ENCODE peak calls at places on chromosomes 3 and 15, in four cellular contexts. O is GM12878, K is HepG2, Q is K562. R is an unnamed sample.

GRCh38 chr15:51131596-51132290 is 37.0 kb upstream of the TNFAIP8L3 start:
- DNase-seq in Q (no peak), K (peak), O (no peak), R (no peak)

GRCh38 chr3:56725175-56725574 is 42.1 kb upstream of the TASOR start:
- DNase-seq in K (no peak), O (peak), Q (no peak), R (no peak)

GRCh38 chr3:60669636-60670035 is 581.6 kb downstream of the FHIT start:
- DNase-seq in Q (no peak), O (no peak), K (no peak), R (no peak)

GRCh38 chr3:193829781-193830180 is 236.8 kb downstream of the OPA1 start:
- DNase-seq in K (no peak), O (no peak), Q (no peak), R (no peak)

GRCh38 chr3:37307321-37307720 is 132.9 kb upstream of the LRRFIP2 start:
- DNase-seq in Q (no peak), K (no peak), O (no peak), R (no peak)

GRCh38 chr3:65642903-65643302 is 395.8 kb downstream of the MAGI1 start:
- DNase-seq in O (no peak), K (no peak), Q (no peak), R (no peak)

GRCh38 chr15:41940441-41940857 is 31.9 kb downstream of the EHD4 start:
- DNase-seq in O (no peak), K (peak), Q (no peak), R (no peak)

GRCh38 chr15:40976819-40977218 is 23.5 kb downstream of the CHAC1 start:
- DNase-seq in Q (no peak), K (no peak), O (no peak), R (no peak)

GRCh38 chr15:84727429-84727828 is 11.5 kb upstream of the SEC11A start:
- DNase-seq in K (no peak), Q (no peak), O (no peak), R (no peak)

GRCh38 chr3:62355703-62356102 is 17.6 kb downstream of the FEZF2 start:
- DNase-seq in K (no peak), O (no peak), Q (no peak), R (no peak)

GRCh38 chr3:196772102-196772501 is 32.4 kb downstream of the PAK2 start:
- DNase-seq in Q (no peak), O (no peak), K (no peak), R (no peak)

GRCh38 chr15:45670511-45670910 is 35.7 kb downstream of the SQOR start:
- DNase-seq in O (no peak), K (no peak), Q (no peak), R (no peak)

GRCh38 chr3:128584412-128585020 is 66.1 kb downstream of the RPN1 start:
- DNase-seq in O (peak), K (peak), Q (peak), R (peak)

GRCh38 chr3:182364323-182364722 is 429.0 kb upstream of the ATP11B start:
- DNase-seq in Q (no peak), K (no peak), O (no peak), R (peak)

GRCh38 chr3:111076732-111077131 is 5.1 kb downstream of the NECTIN3 start:
- DNase-seq in O (no peak), K (no peak), Q (no peak), R (no peak)

GRCh38 chr15:49343546-49343945 is 79.5 kb upstream of the FGF7 start:
- DNase-seq in O (no peak), K (peak), Q (no peak), R (no peak)

GRCh38 chr3:126517986-126518778 is 609 bp upstream of the UROC1 start:
- DNase-seq in Q (no peak), K (no peak), O (no peak), R (no peak)

GRCh38 chr15:86505951-86506350 is 426.3 kb downstream of the AGBL1 start:
- DNase-seq in O (no peak), K (no peak), Q (no peak), R (no peak)

GRCh38 chr15:60838206-60838605 is 359.3 kb upstream of the ICE2 start:
- DNase-seq in K (no peak), Q (no peak), O (no peak), R (no peak)

GRCh38 chr15:52440414-52440813 is 88.3 kb downstream of the MYO5A start:
- DNase-seq in K (peak), Q (no peak), O (no peak), R (no peak)

GRCh38 chr3:161104561-161105551 is at the start of gene B3GALNT1:
- DNase-seq in O (no peak), Q (peak), K (no peak), R (no peak)

DNA sequence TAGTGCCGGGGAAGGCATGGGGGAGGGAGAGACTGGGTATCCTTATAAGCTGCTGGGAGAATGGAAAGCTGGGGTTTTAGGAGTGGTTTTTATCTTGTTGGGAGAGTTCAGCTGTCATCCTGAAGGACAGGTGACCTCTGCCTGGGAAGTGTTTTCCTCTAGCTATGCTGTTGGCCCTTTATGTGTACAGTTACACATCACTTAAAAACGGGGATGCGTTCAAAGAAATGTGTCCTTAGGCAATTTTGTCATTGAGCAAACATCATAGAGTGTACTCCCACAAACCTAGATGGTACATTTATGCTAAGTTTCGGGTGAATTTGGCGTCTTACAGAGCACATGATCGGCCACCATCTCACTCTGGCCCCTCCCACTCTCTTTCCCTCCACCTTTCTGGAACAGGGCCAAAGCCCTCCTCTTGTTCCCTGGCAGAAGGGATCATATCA is 164.3 kb upstream of the NUDT16 start:
- DNase-seq in K (no peak), O (no peak), Q (no peak), R (peak)
- TF ChIP-seq FOXK2 in K (no peak), O (no peak), Q (no peak), R (no peak)

GRCh38 chr3:99955773-99956562 is 138.3 kb downstream of the CMSS1 start:
- DNase-seq in O (no peak), Q (no peak), K (no peak), R (no peak)
- TF ChIP-seq BHLHE40 in O (no peak), Q (no peak), K (no peak), R (no peak)

DNA sequence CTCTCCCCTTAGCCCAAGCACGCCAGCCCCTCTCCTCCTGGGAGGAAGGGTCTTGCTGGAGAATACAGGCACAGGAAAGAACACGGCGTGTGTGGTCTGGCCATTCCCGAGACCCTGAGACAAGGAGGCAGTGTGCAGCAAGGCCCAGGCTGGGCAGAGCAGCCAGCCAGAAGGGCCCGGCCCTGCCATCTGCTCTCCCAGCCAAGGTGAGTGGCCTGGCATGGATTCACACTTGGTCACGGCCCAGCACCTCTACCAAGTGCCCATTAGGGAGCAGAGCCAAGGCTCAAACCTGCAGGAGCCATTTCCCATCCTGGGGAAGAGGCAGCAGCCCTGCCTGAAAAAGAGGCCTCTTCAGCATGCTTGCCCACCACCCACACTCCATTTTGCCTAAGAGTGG is 28.6 kb downstream of the MEGF11 start:
- DNase-seq in K (no peak), Q (no peak), O (no peak), R (no peak)
- TF ChIP-seq FOXK2 in K (no peak), Q (no peak), O (no peak), R (no peak)

DNA sequence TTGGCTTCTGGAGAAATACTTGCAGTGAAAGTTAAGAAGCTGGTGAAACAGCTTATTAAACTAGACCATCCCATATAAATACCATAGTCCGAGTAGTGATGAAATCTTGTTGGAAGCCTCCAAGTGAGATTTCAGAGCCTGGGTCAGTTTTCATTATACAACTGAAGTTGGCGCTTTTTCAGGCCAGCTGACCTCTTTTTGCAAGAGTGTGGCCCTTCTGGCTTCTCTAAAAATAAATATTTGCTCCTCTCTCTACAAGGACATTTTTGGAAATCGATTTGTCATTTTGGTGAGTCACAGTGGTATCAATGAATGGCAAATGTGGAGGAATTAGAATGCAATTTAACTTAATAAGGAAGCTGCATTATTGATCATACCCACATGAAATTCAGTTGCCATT is 51.3 kb upstream of the THRB start:
- DNase-seq in Q (no peak), O (no peak), K (peak), R (no peak)
- TF ChIP-seq BHLHE40 in Q (no peak), O (no peak), K (no peak), R (no peak)

GRCh38 chr3:45690331-45691035 is 1.3 kb downstream of the SACM1L start:
- DNase-seq in K (no peak), Q (no peak), O (no peak), R (no peak)

GRCh38 chr3:45692866-45693265 is 3.7 kb downstream of the SACM1L start:
- DNase-seq in Q (no peak), K (no peak), O (no peak), R (no peak)

GRCh38 chr3:45688882-45689786 is at the start of gene SACM1L:
- DNase-seq in Q (peak), K (peak), O (peak), R (peak)

GRCh38 chr3:45689787-45690145 is 570 bp downstream of the SACM1L start:
- DNase-seq in Q (no peak), O (no peak), K (no peak), R (no peak)

DNA sequence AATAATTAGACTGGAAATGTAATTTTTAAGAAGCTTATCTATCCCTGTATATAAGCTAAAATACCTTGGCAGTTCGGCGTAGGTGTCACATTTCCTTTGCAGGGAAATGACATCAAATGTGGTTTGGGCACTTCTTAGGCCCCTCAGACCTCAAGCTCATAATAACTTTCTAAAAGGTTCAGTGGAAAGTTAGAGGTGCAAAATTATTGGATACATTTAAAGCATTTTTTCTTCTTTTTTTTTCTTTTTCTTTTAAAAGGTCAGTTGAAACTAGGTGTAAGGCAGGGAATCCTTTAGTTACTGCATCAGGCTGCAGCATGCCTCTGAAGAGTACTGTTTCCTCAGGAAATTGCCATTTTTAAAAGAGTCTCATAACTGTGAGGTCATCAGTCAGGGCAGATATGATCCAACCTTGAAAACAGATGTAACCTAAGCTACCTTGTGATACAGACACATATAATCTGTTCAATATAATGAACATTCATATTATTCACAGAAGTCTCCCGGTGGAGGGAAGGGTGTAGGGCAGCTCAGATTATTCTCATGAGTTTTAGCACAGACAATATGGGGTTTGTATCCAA is 4.8 kb downstream of the SACM1L start:
- DNase-seq in K (no peak), O (no peak), Q (peak), R (no peak)
- TF ChIP-seq FOXK2 in K (no peak), O (no peak), Q (no peak), R (no peak)

DNA sequence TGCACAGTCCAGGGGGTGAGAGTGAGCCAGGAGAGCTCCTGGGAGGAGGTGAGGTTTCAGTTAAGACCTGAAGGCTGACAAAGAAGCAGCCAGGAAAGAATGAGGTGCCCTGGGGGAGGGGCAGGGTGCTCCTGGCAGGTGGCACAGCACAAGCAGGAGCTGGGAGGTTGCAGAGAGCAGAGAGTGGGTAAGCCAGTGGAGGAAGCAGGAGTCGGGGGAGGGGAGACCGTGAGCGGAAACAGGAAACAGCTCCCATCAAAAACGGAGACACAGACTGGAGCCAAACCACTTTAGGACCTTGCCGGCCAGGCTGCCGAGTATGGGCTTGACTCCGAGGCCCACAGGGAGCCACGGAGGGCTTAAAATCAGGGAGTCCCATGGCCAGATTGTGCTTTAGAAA is 12.1 kb upstream of the FBLN2 start:
- DNase-seq in K (no peak), Q (no peak), O (no peak), R (no peak)
- TF ChIP-seq BHLHE40 in K (no peak), Q (no peak), O (no peak), R (no peak)

DNA sequence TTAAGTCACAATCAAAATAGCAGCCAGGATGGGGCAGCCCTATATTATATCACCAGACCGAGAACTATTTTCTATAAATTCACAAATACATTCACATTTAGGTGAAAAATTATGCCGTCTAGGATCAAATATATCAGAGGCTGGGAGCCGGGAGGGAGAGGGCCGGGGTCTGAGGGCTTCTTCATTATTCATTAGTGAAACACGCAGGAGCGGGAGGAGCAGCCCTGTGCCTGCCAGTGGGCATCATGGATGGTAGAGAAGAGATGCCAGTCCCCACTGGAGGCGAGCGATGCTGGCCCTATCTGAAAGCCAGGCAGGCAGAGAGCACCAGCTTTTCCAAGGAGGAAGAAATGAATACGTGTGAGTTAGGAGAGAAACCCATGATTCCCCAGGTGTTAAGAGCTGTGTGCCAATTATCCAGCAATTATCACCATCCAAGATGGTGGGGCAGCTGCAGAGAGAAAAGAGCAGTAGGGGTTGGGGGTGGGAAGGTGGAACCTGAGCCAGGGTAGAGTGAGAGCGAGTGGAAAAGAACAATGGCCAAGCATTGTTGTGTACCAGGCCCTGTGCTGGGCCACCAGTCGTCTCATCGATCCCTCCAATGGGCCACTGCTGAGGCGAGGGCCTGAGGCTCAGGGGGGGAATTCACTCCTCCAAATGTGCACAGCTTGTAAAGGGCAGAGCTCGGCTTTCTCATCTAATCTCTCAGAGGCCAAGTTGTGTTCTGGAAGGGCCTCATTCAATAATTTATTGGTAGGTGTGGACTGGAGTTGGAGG is 261.3 kb upstream of the TLE3 start:
- DNase-seq in O (no peak), K (no peak), Q (no peak), R (no peak)
- TF ChIP-seq FOXK2 in O (no peak), K (no peak), Q (no peak), R (no peak)